ENCODE peak calls at places on chromosome 20, in four cellular contexts. Z is iPS-NIHi11, L is left colon, E is RCC 7860. W is an unnamed sample.

GRCh38 chr20:24694727-24695528 is 225.5 kb downstream of the SYNDIG1 start:
- DNase-seq in Z (no peak), L (no peak), E (no peak), W (no peak)

GRCh38 chr20:4102381-4102780 is 87.0 kb upstream of the RNF24 start:
- DNase-seq in Z (no peak), L (no peak), E (no peak), W (no peak)

GRCh38 chr20:62050166-62051120 is 15.2 kb downstream of the TAF4 start:
- DNase-seq in Z (no peak), L (no peak), E (no peak), W (no peak)

GRCh38 chr20:51828762-51829161 is 26.4 kb upstream of the SALL4 start:
- DNase-seq in Z (peak; percentile 39), L (no peak), E (no peak), W (peak; percentile 33)

GRCh38 chr20:44883214-44883902 is 2.1 kb upstream of the YWHAB start:
- DNase-seq in Z (no peak), L (no peak), E (no peak), W (no peak)

GRCh38 chr20:15859061-15859460 is 714.2 kb downstream of the KIF16B start:
- DNase-seq in Z (no peak), L (no peak), E (no peak), W (no peak)

GRCh38 chr20:6053064-6053775 is 640 bp downstream of the LRRN4 start:
- DNase-seq in Z (no peak), L (no peak), E (peak; percentile 32), W (peak; percentile 32)

GRCh38 chr20:58616411-58616810 is 34.7 kb upstream of the STX16 start:
- DNase-seq in Z (no peak), L (no peak), E (no peak), W (no peak)

GRCh38 chr20:62723351-62723750 is 14.7 kb downstream of the NTSR1 start:
- DNase-seq in Z (no peak), L (peak; percentile 32), E (no peak), W (no peak)

GRCh38 chr20:8039048-8039447 is 19.5 kb upstream of the TMX4 start:
- DNase-seq in Z (no peak), L (no peak), E (no peak), W (no peak)

GRCh38 chr20:17488916-17489600 is 42.1 kb downstream of the BFSP1 start:
- DNase-seq in Z (no peak), L (no peak), E (no peak), W (no peak)

GRCh38 chr20:63750807-63751470 is 11.4 kb downstream of the SLC2A4RG start:
- DNase-seq in Z (no peak), L (no peak), E (no peak), W (peak; percentile 55)

GRCh38 chr20:3420211-3420707 is 12.8 kb upstream of the DNAAF9 start:
- DNase-seq in Z (no peak), L (peak; percentile 22), E (no peak), W (no peak)

GRCh38 chr20:63830821-63831593 is at the start of gene ZBTB46:
- DNase-seq in Z (peak; percentile 97), L (peak; percentile 70), E (peak; percentile 7), W (no peak)

W was measured in ELF-1.